ENCODE peak calls at places on chromosomes 7 and 10, in four cellular contexts. U is AG08395; R is suprapubic skin; A is activated T-cell treated with anti-CD3 and anti-CD28 coated beads, Interleukin-2, amount 50 U/mL, for 48 hours. M is an unnamed sample.

GRCh38 chr7:8637322-8637721 is 203.9 kb downstream of the NXPH1 start:
- DNase-seq in A (no peak), R (no peak), U (no peak), M (no peak)

GRCh38 chr7:56028942-56029630 is 22.2 kb downstream of the PSPH start:
- DNase-seq in A (no peak), R (no peak), U (no peak), M (no peak)

GRCh38 chr10:20118119-20118518 is 301.9 kb downstream of the PLXDC2 start:
- DNase-seq in A (no peak), U (no peak), R (no peak), M (no peak)

GRCh38 chr10:62033108-62033507 is 131.6 kb downstream of the ARID5B start:
- DNase-seq in R (no peak), A (no peak), U (no peak), M (no peak)

GRCh38 chr10:117617086-117617485 is 74.5 kb downstream of the EMX2 start:
- DNase-seq in U (no peak), A (no peak), R (no peak), M (no peak)

GRCh38 chr7:135946289-135947055 is 30.7 kb downstream of the MTPN start:
- DNase-seq in R (no peak), A (no peak), U (no peak), M (no peak)

GRCh38 chr10:10870523-10871241 is 147.0 kb upstream of the CELF2 start:
- DNase-seq in R (no peak), A (no peak), U (no peak), M (no peak)

GRCh38 chr7:46385662-46386309 is 464.7 kb upstream of the IGFBP3 start:
- DNase-seq in A (no peak), U (peak), R (no peak), M (no peak)

GRCh38 chr10:27391916-27392315 is 112.2 kb upstream of the RAB18 start:
- DNase-seq in A (no peak), U (no peak), R (no peak), M (no peak)

GRCh38 chr10:117944676-117945447 is 101.9 kb downstream of the RAB11FIP2 start:
- DNase-seq in R (no peak), A (no peak), U (no peak), M (no peak)

GRCh38 chr10:124736491-124737136 is 7.6 kb downstream of the FAM53B start:
- DNase-seq in U (no peak), R (peak), A (no peak), M (peak)

GRCh38 chr7:151540146-151540545 is 20.5 kb upstream of the RHEB start:
- DNase-seq in R (no peak), U (no peak), A (no peak), M (peak)

GRCh38 chr7:107147464-107148214 is 21.2 kb upstream of the HBP1 start:
- DNase-seq in U (peak), A (no peak), R (no peak), M (no peak)

GRCh38 chr7:36109013-36109627 is 43.9 kb upstream of the EEPD1 start:
- DNase-seq in A (no peak), U (no peak), R (no peak), M (no peak)

GRCh38 chr7:81280531-81280930 is 361.7 kb upstream of the SEMA3C start:
- DNase-seq in R (no peak), A (no peak), U (no peak), M (no peak)

GRCh38 chr7:123054357-123055133 is 59.0 kb upstream of the TAS2R16 start:
- DNase-seq in R (no peak), A (no peak), U (no peak), M (no peak)

GRCh38 chr10:32983333-32983909 is 25.4 kb upstream of the ITGB1 start:
- DNase-seq in U (peak), A (no peak), R (no peak), M (no peak)

GRCh38 chr10:69456880-69457693 is 5.8 kb downstream of the TSPAN15 start:
- DNase-seq in U (no peak), A (no peak), R (peak), M (no peak)

GRCh38 chr7:81190997-81191747 is 272.3 kb upstream of the SEMA3C start:
- DNase-seq in U (peak), A (no peak), R (no peak), M (no peak)

GRCh38 chr7:139669106-139670061 is 108.4 kb downstream of the HIPK2 start:
- DNase-seq in A (no peak), U (no peak), R (no peak), M (no peak)

GRCh38 chr7:90726623-90727022 is 130.5 kb downstream of the CDK14 start:
- DNase-seq in A (no peak), R (no peak), U (peak), M (no peak)

GRCh38 chr7:81036041-81036440 is 117.2 kb upstream of the SEMA3C start:
- DNase-seq in U (no peak), R (no peak), A (no peak), M (no peak)

GRCh38 chr10:74056081-74056818 is 58.3 kb downstream of the VCL start:
- DNase-seq in R (no peak), A (no peak), U (peak), M (no peak)

GRCh38 chr7:1734331-1734730 is 64.3 kb downstream of the ELFN1 start:
- DNase-seq in A (no peak), R (no peak), U (no peak), M (no peak)

GRCh38 chr10:126536148-126536547 is 134.3 kb downstream of the C10orf90 start:
- DNase-seq in R (no peak), U (peak), A (no peak), M (no peak)

GRCh38 chr10:98097611-98098010 is 36.8 kb upstream of the R3HCC1L start:
- DNase-seq in A (no peak), R (no peak), U (no peak), M (no peak)

GRCh38 chr10:120098242-120098930 is 205.9 kb downstream of the SEC23IP start:
- DNase-seq in R (no peak), A (no peak), U (no peak), M (no peak)

GRCh38 chr10:48282829-48283228 is 8.3 kb upstream of the FRMPD2 start:
- DNase-seq in R (no peak), U (no peak), A (no peak), M (no peak)

GRCh38 chr7:148650232-148650858 is 48.4 kb upstream of the CUL1 start:
- DNase-seq in U (peak), A (no peak), R (no peak), M (no peak)

GRCh38 chr7:18666107-18666728 is 170.7 kb downstream of the HDAC9 start:
- DNase-seq in A (peak), R (peak), U (peak), M (peak)

GRCh38 chr7:155581954-155582353 is 35.6 kb upstream of the CNPY1 start:
- DNase-seq in U (no peak), A (no peak), R (peak), M (no peak)

GRCh38 chr7:47128719-47129118 is 453.2 kb downstream of the TNS3 start:
- DNase-seq in U (peak), R (no peak), A (no peak), M (no peak)

GRCh38 chr7:152674860-152675760 is 831 bp downstream of the XRCC2 start:
- DNase-seq in A (no peak), R (no peak), U (no peak), M (no peak)

GRCh38 chr7:125459038-125459437 is 529.4 kb upstream of the POT1 start:
- DNase-seq in U (no peak), R (no peak), A (no peak), M (no peak)

GRCh38 chr7:82223580-82223979 is 220.0 kb downstream of the CACNA2D1 start:
- DNase-seq in A (no peak), R (no peak), U (no peak), M (no peak)